ENCODE peak calls at places on chromosome 5, in five cellular contexts. Z is DND-41, K is IMR-90, Q is GM23248, X is hepatocyte. D is an unnamed sample.

GRCh38 chr5:173890195-173890951 is 2.2 kb downstream of the CPEB4 start:
- DNase-seq in Z (no peak), K (peak; percentile 30), Q (peak; percentile 54), X (peak; percentile 24), D (peak; percentile 23)

GRCh38 chr5:98772415-98773213 is 849 bp upstream of the RGMB start:
- DNase-seq in Z (no peak), K (no peak), Q (peak; percentile 56), X (peak; percentile 78), D (peak; percentile 92)

GRCh38 chr5:167940911-167941310 is 350.5 kb upstream of the WWC1 start:
- DNase-seq in Z (no peak), K (peak; percentile 44), Q (peak; percentile 87), X (no peak), D (no peak)

GRCh38 chr5:106418196-106418595 is 1252.5 kb downstream of the EFNA5 start:
- DNase-seq in Z (no peak), K (peak; percentile 69), Q (no peak), X (no peak), D (no peak)

GRCh38 chr5:134590992-134591659 is 41.5 kb downstream of the SAR1B start:
- DNase-seq in Z (no peak), K (no peak), Q (no peak), X (peak; percentile 80), D (no peak)

GRCh38 chr5:93246093-93246855 is 334.7 kb downstream of the NR2F1-AS1 start:
- DNase-seq in Z (no peak), K (peak; percentile 47), Q (peak; percentile 1), X (peak; percentile 54), D (peak; percentile 92)

GRCh38 chr5:74685979-74686631 is 1.1 kb downstream of the HEXB start:
- DNase-seq in Z (peak; percentile 30), K (peak; percentile 68), Q (peak; percentile 61), X (no peak), D (no peak)

GRCh38 chr5:82365744-82366228 is 87.6 kb upstream of the RPS23 start:
- DNase-seq in Z (no peak), K (peak; percentile 80), Q (peak; percentile 78), X (peak; percentile 70), D (no peak)

GRCh38 chr5:143051244-143052058 is 281.3 kb downstream of the ARHGAP26 start:
- DNase-seq in Z (no peak), K (peak; percentile 90), Q (peak; percentile 92), X (peak; percentile 65), D (no peak)

GRCh38 chr5:180070726-180071417 is 687 bp downstream of the RNF130 start:
- DNase-seq in Z (no peak), K (peak; percentile 55), Q (peak; percentile 83), X (peak; percentile 58), D (peak; percentile 54)

GRCh38 chr5:82417776-82418607 is 139.8 kb upstream of the RPS23 start:
- DNase-seq in Z (no peak), K (no peak), Q (peak; percentile 13), X (no peak), D (no peak)

GRCh38 chr5:127305486-127305885 is 14.9 kb downstream of the MEGF10 start:
- DNase-seq in Z (no peak), K (no peak), Q (no peak), X (no peak), D (no peak)

GRCh38 chr5:137695651-137696428 is 40.0 kb downstream of the KLHL3 start:
- DNase-seq in Z (peak; percentile 24), K (no peak), Q (no peak), X (no peak), D (no peak)

GRCh38 chr5:15702102-15702501 is 202.1 kb downstream of the FBXL7 start:
- DNase-seq in Z (no peak), K (peak; percentile 54), Q (peak; percentile 67), X (peak; percentile 15), D (no peak)

GRCh38 chr5:170362102-170362501 is 27.1 kb downstream of the KCNMB1 start:
- DNase-seq in Z (no peak), K (no peak), Q (no peak), X (no peak), D (no peak)

GRCh38 chr5:169803077-169803981 is 166.3 kb downstream of the DOCK2 start:
- DNase-seq in Z (no peak), K (peak; percentile 100), Q (peak; percentile 98), X (peak; percentile 64), D (no peak)

GRCh38 chr5:68239485-68239884 is 23.9 kb downstream of the PIK3R1 start:
- DNase-seq in Z (peak; percentile 85), K (peak; percentile 90), Q (peak; percentile 91), X (peak; percentile 71), D (no peak)

GRCh38 chr5:10586008-10586407 is 22.1 kb downstream of the ANKRD33B start:
- DNase-seq in Z (no peak), K (no peak), Q (no peak), X (no peak), D (no peak)

GRCh38 chr5:122849746-122850145 is 4.3 kb downstream of the SNX24 start:
- DNase-seq in Z (no peak), K (no peak), Q (peak; percentile 20), X (peak; percentile 50), D (no peak)

GRCh38 chr5:96837303-96837702 is 29.6 kb upstream of the ERAP1 start:
- DNase-seq in Z (no peak), K (no peak), Q (no peak), X (no peak), D (no peak)

GRCh38 chr5:73955447-73955846 is 329.5 kb downstream of the ARHGEF28 start:
- DNase-seq in Z (no peak), K (no peak), Q (no peak), X (no peak), D (no peak)

GRCh38 chr5:172453206-172453985 is 929 bp downstream of the SH3PXD2B start:
- DNase-seq in Z (no peak), K (peak; percentile 74), Q (peak; percentile 87), X (peak; percentile 89), D (peak; percentile 88)

GRCh38 chr5:117266237-117266725 is 691.7 kb upstream of the SEMA6A start:
- DNase-seq in Z (no peak), K (no peak), Q (no peak), X (no peak), D (no peak)

GRCh38 chr5:136006767-136007251 is 22.0 kb upstream of the TGFBI start:
- DNase-seq in Z (no peak), K (peak; percentile 97), Q (peak; percentile 97), X (no peak), D (no peak)

GRCh38 chr5:160197341-160198147 is 31.8 kb upstream of the FABP6 start:
- DNase-seq in Z (no peak), K (peak; percentile 44), Q (no peak), X (peak; percentile 67), D (peak; percentile 41)

GRCh38 chr5:116970318-116970717 is 395.7 kb upstream of the SEMA6A start:
- DNase-seq in Z (no peak), K (no peak), Q (peak; percentile 2), X (peak; percentile 6), D (no peak)

GRCh38 chr5:151686673-151687378 is at the start of gene SPARC:
- DNase-seq in Z (peak; percentile 73), K (peak; percentile 96), Q (peak; percentile 97), X (peak; percentile 91), D (peak; percentile 87)

GRCh38 chr5:134142806-134143205 is 28.3 kb downstream of the TCF7 start:
- DNase-seq in Z (peak; percentile 3), K (no peak), Q (no peak), X (peak; percentile 3), D (no peak)

GRCh38 chr5:147673276-147673675 is 109.3 kb downstream of the JAKMIP2 start:
- DNase-seq in Z (no peak), K (no peak), Q (no peak), X (no peak), D (no peak)

GRCh38 chr5:65871182-65871581 is 55.2 kb upstream of the ERBIN start:
- DNase-seq in Z (no peak), K (peak; percentile 54), Q (peak; percentile 82), X (no peak), D (no peak)

GRCh38 chr5:156678484-156678883 is 171.6 kb upstream of the PPP1R2B start:
- DNase-seq in Z (no peak), K (no peak), Q (no peak), X (no peak), D (no peak)

GRCh38 chr5:156681276-156681675 is 168.8 kb upstream of the PPP1R2B start:
- DNase-seq in Z (no peak), K (no peak), Q (no peak), X (no peak), D (no peak)

GRCh38 chr5:156683509-156683908 is 166.6 kb upstream of the PPP1R2B start:
- DNase-seq in Z (no peak), K (no peak), Q (no peak), X (no peak), D (no peak)

GRCh38 chr5:156677963-156678362 is 172.1 kb upstream of the PPP1R2B start:
- DNase-seq in Z (no peak), K (no peak), Q (no peak), X (no peak), D (no peak)

DNA sequence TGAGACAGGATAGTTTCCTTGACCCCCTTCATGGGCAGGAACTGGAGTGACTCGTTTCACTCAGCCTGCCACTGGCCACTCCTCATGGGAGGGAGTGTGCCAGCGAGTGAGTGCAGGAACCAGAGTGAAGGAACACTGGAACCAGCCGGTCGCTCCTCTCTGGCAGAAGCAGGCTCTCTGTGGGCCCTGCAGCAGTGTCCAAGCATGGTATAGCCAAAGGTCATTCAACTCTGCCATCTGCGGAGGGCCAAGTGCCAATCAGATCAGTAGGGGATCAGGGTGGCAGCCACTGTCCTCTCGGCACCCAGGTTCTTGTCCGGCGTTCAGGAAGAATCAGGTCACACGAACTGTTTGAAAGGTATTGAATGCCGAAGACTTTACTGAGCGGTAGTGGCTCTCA is 169.2 kb upstream of the PPP1R2B start:
- DNase-seq in Z (no peak), K (no peak), Q (no peak), X (no peak), D (no peak)
- H4K20me1 ChIP-seq in Z (no peaks in the 10 kb centered on the region), K (no peaks in the 10 kb centered on the region), Q (no peaks in the 10 kb centered on the region), X (no peaks in the 10 kb centered on the region), D (no peaks in the 10 kb centered on the region)

GRCh38 chr5:157161996-157162395 is 4.1 kb downstream of the GARIN3 start:
- DNase-seq in Z (no peak), K (no peak), Q (no peak), X (no peak), D (no peak)
- H3K27ac ChIP-seq in Z (no peak overlapping the region), K (no peak overlapping the region), Q (no peak overlapping the region), X (no peak overlapping the region), D (no peak overlapping the region)

DNA sequence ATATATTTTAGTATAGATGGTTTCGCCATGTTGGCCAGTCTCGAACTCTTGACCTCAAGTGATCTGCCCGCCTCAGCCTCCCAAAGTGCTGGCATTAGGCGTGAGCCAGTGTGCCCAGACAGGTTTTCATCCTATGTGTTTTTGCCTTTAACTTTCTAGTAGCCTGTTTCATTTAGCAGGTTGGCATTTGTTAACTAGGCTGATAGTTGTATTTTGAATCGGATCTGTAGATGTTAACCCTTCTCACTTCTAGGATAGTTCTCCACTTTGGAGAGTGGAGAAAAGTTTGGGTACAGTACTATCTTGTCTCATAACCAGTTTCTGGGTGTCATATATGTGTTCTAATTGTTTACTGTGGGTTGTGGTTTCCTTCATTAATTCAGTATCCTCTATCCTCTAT is 7.3 kb upstream of the FGF18 start:
- DNase-seq in Z (no peak), K (no peak), Q (no peak), X (no peak), D (no peak)
- H4K20me1 ChIP-seq in Z (peaks cover 79% of the 10 kb centered on the region), K (peaks cover 81% of the 10 kb centered on the region), Q (peaks cover 38% of the 10 kb centered on the region), X (peaks cover 65% of the 10 kb centered on the region), D (peaks cover 99% of the 10 kb centered on the region)

DNA sequence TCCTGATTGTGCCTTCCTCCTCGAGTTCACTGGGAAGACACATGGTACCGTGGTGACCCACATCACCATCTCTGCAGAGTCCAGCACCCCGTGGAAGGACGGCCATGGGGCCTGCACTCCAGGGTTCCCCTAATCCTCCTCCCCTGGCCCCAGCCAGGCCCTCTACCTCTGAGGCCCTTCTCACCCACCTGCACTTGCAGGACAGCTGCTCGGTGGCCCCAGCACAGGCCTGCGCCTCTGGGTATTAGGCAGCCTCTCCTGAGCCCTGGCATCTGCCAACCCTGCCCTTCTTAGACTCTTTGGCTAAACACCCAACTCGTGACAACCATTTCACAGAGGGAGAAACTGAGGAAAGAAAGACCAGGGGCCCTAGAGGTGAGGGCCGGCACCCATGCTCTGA is 28.9 kb upstream of the CPLX2 start:
- DNase-seq in Z (no peak), K (no peak), Q (no peak), X (no peak), D (no peak)
- H3K27ac ChIP-seq in Z (no peak overlapping the region), K (no peak overlapping the region), Q (no peak overlapping the region), X (no peak overlapping the region), D (no peak overlapping the region)

D was measured in neural progenitor cell.